ENCODE peak calls at places on chromosomes 11 and 22, in eight cellular contexts. E, H, G, D, M, Y, F and T are unnamed samples.

GRCh38 chr11:8290122-8290810 is 26.6 kb upstream of the LMO1 start:
- DNase-seq in E (no peak), H (no peak), D (no peak), M (no peak), Y (no peak), F (no peak), G (no peak), T (no peak)

GRCh38 chr11:105333153-105333552 is 193.6 kb upstream of the CARD18 start:
- DNase-seq in E (no peak), F (no peak), M (no peak), Y (no peak), H (no peak), D (no peak), G (no peak), T (no peak)

GRCh38 chr11:8810331-8811301 is 100.4 kb upstream of the AKIP1 start:
- DNase-seq in F (peak; percentile 49), E (peak; percentile 85), Y (peak; percentile 87), M (peak; percentile 77), H (peak; percentile 86), D (peak; percentile 90), G (peak; percentile 82), T (peak; percentile 80)

GRCh38 chr22:20977019-20977418 is 5.1 kb upstream of the LZTR1 start:
- DNase-seq in H (no peak), M (no peak), G (no peak), E (no peak), D (no peak), F (no peak), Y (no peak), T (no peak)

GRCh38 chr11:23124249-23124648 is 264.0 kb upstream of the CCDC179 start:
- DNase-seq in D (no peak), Y (no peak), E (no peak), M (peak; percentile 8), G (peak; percentile 21), F (no peak), H (no peak), T (no peak)

GRCh38 chr22:23221351-23221804 is 41.1 kb downstream of the BCR start:
- DNase-seq in M (no peak), H (no peak), Y (no peak), E (no peak), F (no peak), D (no peak), G (no peak), T (no peak)

GRCh38 chr11:62370743-62371440 is 33.6 kb downstream of the ASRGL1 start:
- DNase-seq in F (no peak), M (no peak), E (no peak), D (peak; percentile 27), G (no peak), Y (no peak), H (no peak), T (no peak)

GRCh38 chr11:95372097-95372656 is 141.2 kb upstream of the SESN3 start:
- DNase-seq in D (no peak), E (no peak), Y (no peak), G (no peak), F (no peak), H (no peak), M (no peak), T (no peak)

GRCh38 chr11:61923166-61924015 is 6.0 kb upstream of the RAB3IL1 start:
- DNase-seq in G (peak; percentile 73), Y (peak; percentile 75), D (peak; percentile 76), H (peak; percentile 68), E (no peak), F (no peak), M (no peak), T (no peak)

GRCh38 chr11:35237860-35238715 is 99.1 kb downstream of the CD44 start:
- DNase-seq in D (no peak), Y (no peak), E (peak; percentile 20), G (peak; percentile 65), H (peak; percentile 38), M (peak; percentile 66), F (peak; percentile 21), T (peak; percentile 83)

GRCh38 chr11:19374189-19374588 is 133.4 kb upstream of the E2F8 start:
- DNase-seq in G (peak; percentile 83), D (peak; percentile 99), H (no peak), F (no peak), M (peak; percentile 98), Y (no peak), E (peak; percentile 96), T (peak; percentile 92)

GRCh38 chr22:39959640-39960447 is at the start of gene TMA7B:
- DNase-seq in D (peak; percentile 77), M (peak; percentile 49), H (peak; percentile 29), E (peak; percentile 20), G (peak; percentile 52), Y (no peak), F (no peak), T (peak; percentile 62)

GRCh38 chr11:102421262-102421661 is 31.3 kb downstream of the TMEM123 start:
- DNase-seq in H (no peak), Y (no peak), E (no peak), D (no peak), G (no peak), F (peak; percentile 16), M (no peak), T (no peak)

GRCh38 chr22:17570851-17571631 is 7.7 kb downstream of the SLC25A18 start:
- DNase-seq in D (peak; percentile 92), H (peak; percentile 90), E (peak; percentile 3), M (no peak), G (peak; percentile 97), Y (peak; percentile 70), F (no peak), T (peak; percentile 98)

GRCh38 chr11:123560001-123560400 is 94.4 kb downstream of the SCN3B start:
- DNase-seq in G (peak; percentile 46), Y (no peak), H (peak; percentile 62), M (no peak), E (no peak), D (peak; percentile 87), F (peak; percentile 30), T (no peak)

GRCh38 chr11:88377151-88377550 is 39.6 kb upstream of the CTSC start:
- DNase-seq in F (no peak), M (no peak), G (peak; percentile 12), D (peak; percentile 42), H (no peak), E (no peak), Y (no peak), T (no peak)

GRCh38 chr11:17890333-17890732 is 122.5 kb downstream of the SERGEF start:
- DNase-seq in H (no peak), G (peak; percentile 9), F (no peak), Y (no peak), M (no peak), E (no peak), D (no peak), T (no peak)

GRCh38 chr22:39514373-39514973 is 5.9 kb upstream of the ATF4 start:
- DNase-seq in H (peak; percentile 66), D (peak; percentile 55), Y (peak; percentile 56), F (no peak), G (no peak), M (no peak), E (no peak), T (peak; percentile 56)

GRCh38 chr11:9653871-9654270 is 10.0 kb upstream of the SWAP70 start:
- DNase-seq in E (no peak), F (no peak), D (no peak), H (no peak), G (no peak), Y (no peak), M (no peak), T (no peak)

GRCh38 chr22:48475661-48476345 is 1351.9 kb downstream of the BRD1 start:
- DNase-seq in M (no peak), D (no peak), G (no peak), Y (peak; percentile 56), F (no peak), H (no peak), E (no peak), T (no peak)

GRCh38 chr22:49899530-49899929 is 18.7 kb downstream of the ALG12 start:
- DNase-seq in G (no peak), E (no peak), Y (no peak), F (no peak), H (no peak), D (no peak), M (no peak), T (no peak)

GRCh38 chr11:17522655-17523054 is 21.6 kb downstream of the USH1C start:
- DNase-seq in E (no peak), H (no peak), Y (no peak), F (no peak), D (no peak), M (no peak), G (no peak), T (no peak)

GRCh38 chr11:44661311-44661717 is 65.4 kb upstream of the TSPAN18 start:
- DNase-seq in M (no peak), G (no peak), D (no peak), E (no peak), Y (no peak), F (no peak), H (no peak), T (no peak)